ENCODE peak calls at places on chromosomes 5 and 9, in four cellular contexts. T is pancreas, P is GM12878, M is heart left ventricle. B is an unnamed sample. For H3K4me1 and H3K9me3, the result is how much of the 10 kb centered on the place peaks cover.

GRCh38 chr9:72675586-72675985 is 154.2 kb downstream of the TMC1 start:
- DNase-seq in T (no peak), P (no peak), M (no peak), B (no peak)

GRCh38 chr5:57842376-57843015 is 359.9 kb upstream of the ACTBL2 start:
- DNase-seq in T (no peak), P (no peak), M (no peak), B (no peak)

GRCh38 chr9:33921967-33922895 is 105.3 kb downstream of the UBE2R2 start:
- DNase-seq in T (no peak), P (no peak), M (no peak), B (no peak)

GRCh38 chr5:55324815-55325418 is 17.1 kb downstream of the MTREX start:
- DNase-seq in T (no peak), P (no peak), M (no peak), B (no peak)

GRCh38 chr9:105132576-105132975 is 111.9 kb upstream of the SLC44A1 start:
- DNase-seq in T (no peak), P (no peak), M (no peak), B (no peak)

GRCh38 chr5:103587185-103587748 is 24.7 kb upstream of the NUDT12 start:
- DNase-seq in T (no peak), P (no peak), M (no peak), B (no peak)

GRCh38 chr5:129781594-129781993 is 33.7 kb downstream of the MINAR2 start:
- DNase-seq in T (no peak), P (no peak), M (no peak), B (no peak)

GRCh38 chr5:102678267-102679058 is 76.6 kb upstream of the PAM start:
- DNase-seq in T (no peak), P (no peak), M (no peak), B (no peak)

GRCh38 chr9:79598562-79599345 is 27.0 kb downstream of the TLE4 start:
- DNase-seq in T (no peak), P (no peak), M (no peak), B (no peak)

GRCh38 chr5:2010940-2011339 is 128.2 kb upstream of the IRX4 start:
- DNase-seq in T (no peak), P (no peak), M (no peak), B (no peak)

GRCh38 chr9:94176582-94176981 is 82.5 kb upstream of the ZNF169 start:
- DNase-seq in T (no peak), P (no peak), M (no peak), B (no peak)
- H3K4me1 ChIP-seq in T (half or more), P (half or more), M (half or more), B (under half)

DNA sequence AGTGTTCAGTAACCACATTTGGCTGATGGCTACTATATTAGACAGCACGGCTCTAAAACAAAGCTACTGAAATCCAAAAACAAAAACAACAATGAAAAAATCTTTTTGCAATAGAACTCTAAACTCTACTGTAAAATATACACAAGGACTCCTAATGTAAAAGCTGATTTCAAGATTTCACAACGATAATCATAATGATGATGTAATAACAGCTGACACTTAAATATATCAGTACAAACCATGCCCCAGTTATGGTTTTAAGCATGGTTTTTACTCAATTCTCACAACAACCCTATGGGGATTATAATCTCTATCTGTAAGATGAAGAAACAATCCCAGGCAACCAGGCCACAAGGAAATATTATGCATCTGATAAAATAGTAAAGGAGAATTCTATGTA is 3.3 kb downstream of the ZNF300 start:
- DNase-seq in T (no peak), P (no peak), M (no peak), B (no peak)
- H3K9me3 ChIP-seq in T (under half), P (under half), M (half or more), B (under half)

GRCh38 chr9:133581553-133582343 is 27.4 kb downstream of the FAM163B start:
- DNase-seq in T (no peak), P (no peak), M (peak), B (peak)

GRCh38 chr9:133582501-133583045 is 26.6 kb downstream of the FAM163B start:
- DNase-seq in T (no peak), P (no peak), M (no peak), B (peak)

GRCh38 chr9:133584167-133584558 is 25.0 kb downstream of the FAM163B start:
- DNase-seq in T (no peak), P (no peak), M (no peak), B (no peak)

GRCh38 chr9:133583586-133583985 is 25.6 kb downstream of the FAM163B start:
- DNase-seq in T (no peak), P (no peak), M (peak), B (peak)

GRCh38 chr9:133583111-133583510 is 26.1 kb downstream of the FAM163B start:
- DNase-seq in T (no peak), P (no peak), M (no peak), B (no peak)
- H3K27ac ChIP-seq in T (no peak), P (no peak), M (no peak), B (peak)

DNA sequence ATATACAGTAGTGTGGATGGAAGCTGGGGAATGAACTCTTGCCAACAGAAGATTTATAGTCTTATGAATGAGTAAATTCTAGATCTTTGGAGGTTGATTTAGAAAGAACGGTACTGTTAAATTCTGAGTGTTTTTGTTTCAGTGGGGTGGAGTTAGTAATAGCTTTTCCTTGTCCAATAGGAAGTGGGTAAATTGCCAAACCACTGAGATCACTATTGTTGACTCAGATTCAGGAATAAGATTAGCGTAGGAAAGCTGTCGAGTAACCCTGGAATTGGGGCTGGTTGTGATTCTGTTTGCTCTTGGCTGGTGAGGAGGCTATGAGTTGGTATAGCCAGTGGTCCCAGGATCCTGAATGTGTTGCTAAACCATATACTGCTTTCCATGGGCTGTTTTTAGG is 155.6 kb downstream of the ARHGAP26 start:
- DNase-seq in T (peak), P (no peak), M (peak), B (no peak)
- H3K4me1 ChIP-seq in T (half or more), P (under half), M (half or more), B (half or more)

GRCh38 chr5:158635565-158635964 is 464.2 kb downstream of the EBF1 start:
- DNase-seq in T (no peak), P (no peak), M (no peak), B (no peak)

GRCh38 chr5:158634713-158635112 is 465.0 kb downstream of the EBF1 start:
- DNase-seq in T (no peak), P (no peak), M (no peak), B (no peak)

GRCh38 chr5:158623971-158624370 is 475.7 kb downstream of the EBF1 start:
- DNase-seq in T (no peak), P (no peak), M (no peak), B (no peak)

GRCh38 chr5:158629591-158630312 is 470.0 kb downstream of the EBF1 start:
- DNase-seq in T (no peak), P (no peak), M (no peak), B (no peak)
- H3K9me3 ChIP-seq in T (under half), P (under half), M (under half), B (under half)

GRCh38 chr9:113600477-113600851 is 136.9 kb downstream of the RGS3 start:
- DNase-seq in T (no peak), P (no peak), M (no peak), B (no peak)
- H3K27ac ChIP-seq in T (no peak), P (no peak), M (peak), B (peak)

GRCh38 chr9:120570296-120570695 is 9.7 kb downstream of the CDK5RAP2 start:
- DNase-seq in T (no peak), P (no peak), M (no peak), B (no peak)

GRCh38 chr9:120568816-120569215 is 11.2 kb downstream of the CDK5RAP2 start:
- DNase-seq in T (no peak), P (no peak), M (no peak), B (no peak)

GRCh38 chr9:120567874-120568273 is 12.1 kb downstream of the CDK5RAP2 start:
- DNase-seq in T (no peak), P (no peak), M (no peak), B (no peak)

GRCh38 chr9:120571443-120572257 is 8.3 kb downstream of the CDK5RAP2 start:
- DNase-seq in T (peak), P (no peak), M (peak), B (peak)

DNA sequence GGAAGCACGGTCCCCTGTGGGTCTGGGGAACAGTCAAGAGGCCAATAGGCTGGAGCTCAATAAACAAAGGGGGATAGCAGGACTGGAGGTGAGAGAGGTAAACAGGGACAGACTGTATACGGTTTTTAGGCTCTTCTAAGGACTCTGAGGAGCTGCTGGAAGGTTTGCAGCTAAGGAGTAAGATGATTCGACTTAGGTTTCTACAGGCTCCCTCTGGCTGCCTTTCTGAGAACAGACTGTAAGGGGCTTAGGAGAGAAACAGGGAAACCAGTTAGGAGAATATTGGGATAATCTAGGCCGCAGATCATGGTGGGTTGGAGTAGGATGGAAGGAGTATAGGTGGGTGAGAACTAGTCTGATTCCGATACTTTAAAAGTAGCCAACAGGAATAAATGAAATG is 10.4 kb downstream of the CDK5RAP2 start:
- DNase-seq in T (no peak), P (no peak), M (no peak), B (no peak)
- H3K4me1 ChIP-seq in T (under half), P (under half), M (under half), B (under half)

GRCh38 chr9:10705383-10705782 is 92.6 kb upstream of the PTPRD start:
- DNase-seq in T (no peak), P (no peak), M (no peak), B (no peak)
- H3K9me3 ChIP-seq in T (under half), P (under half), M (under half), B (under half)

GRCh38 chr5:69491838-69492390 is 676 bp upstream of the OCLN start:
- DNase-seq in T (no peak), P (no peak), M (no peak), B (no peak)

GRCh38 chr5:69493235-69493925 is 790 bp downstream of the OCLN start:
- DNase-seq in T (peak), P (no peak), M (peak), B (no peak)

GRCh38 chr5:69489246-69489645 is 3.3 kb upstream of the OCLN start:
- DNase-seq in T (no peak), P (no peak), M (no peak), B (no peak)

GRCh38 chr5:69492391-69493234 is at the start of gene OCLN:
- DNase-seq in T (peak), P (no peak), M (peak), B (peak)

GRCh38 chr5:69491027-69491426 is 1.6 kb upstream of the OCLN start:
- DNase-seq in T (no peak), P (no peak), M (no peak), B (no peak)
- H3K27ac ChIP-seq in T (no peak), P (no peak), M (no peak), B (no peak)

B was measured in heart right ventricle.